ENCODE peak calls at places on chromosomes 12 and 14, in six cellular contexts. K is stimulated activated CD8-positive, alpha-beta memory T cell treated with anti-CD3 and anti-CD28 coated beads, Interleukin-12 subunit alpha, Interleukin-12 subunit beta, amount 100 ng/mL, for 1 hour; L is lung microvascular endothelial cell; J is thyroid gland; F is lower leg skin; O is AG10803. V is an unnamed sample.

GRCh38 chr12:108196319-108196718 is 67.2 kb downstream of the WSCD2 start:
- DNase-seq in K (no peak), L (no peak), J (no peak), F (no peak), O (no peak), V (no peak)

GRCh38 chr12:14905269-14906004 is 19.8 kb upstream of the MGP start:
- DNase-seq in K (no peak), L (peak), J (peak), F (no peak), O (no peak), V (no peak)

GRCh38 chr12:113088971-113089756 is 32.6 kb downstream of the DTX1 start:
- DNase-seq in K (no peak), L (peak), J (no peak), F (no peak), O (no peak), V (no peak)

GRCh38 chr12:19440019-19440858 is 947 bp downstream of the AEBP2 start:
- DNase-seq in K (peak), L (peak), J (peak), F (peak), O (peak), V (peak)

GRCh38 chr12:124381454-124382207 is 86.7 kb downstream of the RFLNA start:
- DNase-seq in K (no peak), L (peak), J (peak), F (peak), O (peak), V (peak)

GRCh38 chr12:45914090-45914489 is 76.3 kb downstream of the SCAF11 start:
- DNase-seq in K (no peak), L (no peak), J (no peak), F (no peak), O (peak), V (no peak)

GRCh38 chr14:83535396-83535906 is 1994.5 kb upstream of the FLRT2 start:
- DNase-seq in K (no peak), L (no peak), J (no peak), F (no peak), O (no peak), V (no peak)

GRCh38 chr12:24600996-24601395 is 347.9 kb downstream of the BCAT1 start:
- DNase-seq in K (no peak), L (peak), J (no peak), F (no peak), O (peak), V (no peak)

GRCh38 chr14:92600318-92601053 is 86.9 kb downstream of the RIN3 start:
- DNase-seq in K (no peak), L (no peak), J (no peak), F (no peak), O (peak), V (no peak)

GRCh38 chr14:88470542-88471440 is 84.0 kb downstream of the PTPN21 start:
- DNase-seq in K (no peak), L (peak), J (no peak), F (no peak), O (no peak), V (no peak)

GRCh38 chr12:92278378-92278828 is 132.8 kb upstream of the BTG1 start:
- DNase-seq in K (no peak), L (no peak), J (no peak), F (no peak), O (peak), V (no peak)

GRCh38 chr14:28756896-28757570 is 9.6 kb upstream of the FOXG1 start:
- DNase-seq in K (no peak), L (peak), J (no peak), F (no peak), O (peak), V (no peak)

GRCh38 chr12:126558810-126559209 is 1493.6 kb downstream of the AACS start:
- DNase-seq in K (no peak), L (peak), J (no peak), F (no peak), O (no peak), V (no peak)

GRCh38 chr12:132734206-132734605 is 23.6 kb downstream of the PGAM5 start:
- DNase-seq in K (no peak), L (no peak), J (no peak), F (no peak), O (no peak), V (no peak)

GRCh38 chr12:69313209-69313608 is 35.0 kb upstream of the LYZ start:
- DNase-seq in K (no peak), L (no peak), J (no peak), F (no peak), O (no peak), V (no peak)

GRCh38 chr12:14193623-14194022 is 171.9 kb upstream of the ATF7IP start:
- DNase-seq in K (no peak), L (no peak), J (no peak), F (no peak), O (no peak), V (no peak)

GRCh38 chr12:46260153-46260912 is 8.5 kb downstream of the SLC38A1 start:
- DNase-seq in K (no peak), L (no peak), J (no peak), F (no peak), O (peak), V (no peak)

GRCh38 chr14:54175298-54175942 is 218.8 kb upstream of the BMP4 start:
- DNase-seq in K (peak), L (peak), J (peak), F (peak), O (peak), V (peak)

GRCh38 chr12:80701388-80701787 is 6.0 kb upstream of the MYF6 start:
- DNase-seq in K (no peak), L (no peak), J (no peak), F (no peak), O (peak), V (no peak)